ENCODE peak calls at places on chromosomes 4 and X, in seven cellular contexts. One of them, this sample, is unnamed.

GRCh38 chr4:68490826-68491457 is 43.7 kb downstream of the TMPRSS11E start:
- DNase-seq in SK-N-SH: no peak
- DNase-seq in K562: no peak
- DNase-seq in H1: no peak
- DNase-seq in HepG2: no peak
- DNase-seq in HCT116: no peak
- DNase-seq in GM12878: no peak
- DNase-seq in this sample: no peak

GRCh38 chr4:153873741-153874140 is 84.9 kb upstream of the SFRP2 start:
- DNase-seq in SK-N-SH: no peak
- DNase-seq in K562: no peak
- DNase-seq in H1: no peak
- DNase-seq in HepG2: no peak
- DNase-seq in HCT116: no peak
- DNase-seq in GM12878: no peak
- DNase-seq in this sample: no peak

GRCh38 chr4:6905501-6905900 is 4.1 kb upstream of the TBC1D14 start:
- DNase-seq in SK-N-SH: no peak
- DNase-seq in K562: no peak
- DNase-seq in H1: no peak
- DNase-seq in HepG2: no peak
- DNase-seq in HCT116: no peak
- DNase-seq in GM12878: no peak
- DNase-seq in this sample: no peak

GRCh38 chr4:149784018-149784417 is 31.6 kb downstream of the IQCM start:
- DNase-seq in SK-N-SH: no peak
- DNase-seq in K562: no peak
- DNase-seq in H1: no peak
- DNase-seq in HepG2: no peak
- DNase-seq in HCT116: no peak
- DNase-seq in GM12878: no peak
- DNase-seq in this sample: no peak

GRCh38 chrX:28058906-28059305 is 77.7 kb upstream of the DCAF8L1 start:
- DNase-seq in SK-N-SH: no peak
- DNase-seq in K562: no peak
- DNase-seq in H1: no peak
- DNase-seq in HepG2: no peak
- DNase-seq in HCT116: no peak
- DNase-seq in GM12878: no peak
- DNase-seq in this sample: no peak

GRCh38 chrX:131783555-131784338 is 239.4 kb upstream of the STK26 start:
- DNase-seq in SK-N-SH: no peak
- DNase-seq in K562: no peak
- DNase-seq in H1: no peak
- DNase-seq in HepG2: no peak
- DNase-seq in HCT116: no peak
- DNase-seq in GM12878: peak; percentile 90
- DNase-seq in this sample: peak; percentile 93

GRCh38 chr4:123007679-123008078 is 85.3 kb upstream of the NUDT6 start:
- DNase-seq in SK-N-SH: no peak
- DNase-seq in K562: no peak
- DNase-seq in H1: no peak
- DNase-seq in HepG2: no peak
- DNase-seq in HCT116: no peak
- DNase-seq in GM12878: no peak
- DNase-seq in this sample: no peak

GRCh38 chr4:8546766-8547107 is 33.5 kb upstream of the GPR78 start:
- DNase-seq in SK-N-SH: no peak
- DNase-seq in K562: no peak
- DNase-seq in H1: no peak
- DNase-seq in HepG2: no peak
- DNase-seq in HCT116: no peak
- DNase-seq in GM12878: no peak
- DNase-seq in this sample: no peak

GRCh38 chr4:89599026-89599425 is 237.9 kb downstream of the SNCA start:
- DNase-seq in SK-N-SH: no peak
- DNase-seq in K562: no peak
- DNase-seq in H1: no peak
- DNase-seq in HepG2: no peak
- DNase-seq in HCT116: no peak
- DNase-seq in GM12878: no peak
- DNase-seq in this sample: no peak

DNA sequence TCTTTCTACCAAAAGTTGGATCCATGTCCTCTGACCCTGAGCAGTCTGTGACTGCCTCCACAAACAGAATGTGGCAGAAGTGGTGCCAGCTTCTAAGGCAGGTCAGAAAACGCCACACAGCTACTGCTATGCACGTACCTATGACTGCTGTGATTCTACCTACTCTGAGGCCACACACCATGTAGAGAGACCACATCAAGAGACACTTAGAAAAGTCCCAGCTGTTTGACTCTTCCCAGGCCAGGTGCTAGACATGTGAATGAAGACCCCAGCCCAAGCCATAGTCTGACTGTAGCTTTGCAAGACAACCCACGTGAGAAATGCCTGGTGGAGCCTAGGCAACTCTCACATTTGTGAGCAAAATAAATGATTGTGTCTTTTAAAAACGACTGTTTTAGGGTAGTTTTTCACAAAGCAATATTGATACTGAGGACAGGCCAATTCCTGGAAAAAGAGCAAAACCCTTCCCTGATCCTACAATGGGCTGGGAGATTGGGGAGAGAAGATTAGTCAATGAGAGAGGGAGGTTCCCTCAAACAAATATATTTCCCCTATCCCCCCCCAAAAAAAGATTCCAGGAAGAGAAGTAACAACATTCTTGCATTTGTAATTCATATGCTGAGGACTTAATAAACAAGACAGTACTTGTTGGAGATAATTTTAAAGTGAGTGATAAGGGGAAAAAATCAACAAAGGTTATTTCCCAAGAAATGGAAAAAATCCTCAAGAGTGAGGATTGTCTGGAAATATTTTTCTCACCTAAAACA is 33.3 kb downstream of the FRYL start:
- DNase-seq in SK-N-SH: no peak
- DNase-seq in K562: no peak
- DNase-seq in H1: no peak
- DNase-seq in HepG2: no peak
- DNase-seq in HCT116: no peak
- DNase-seq in GM12878: no peak
- DNase-seq in this sample: no peak
- TF ChIP-seq JUND in SK-N-SH: no peak
- TF ChIP-seq JUND in K562: no peak
- TF ChIP-seq JUND in H1: no peak
- TF ChIP-seq JUND in HepG2: no peak
- TF ChIP-seq JUND in HCT116: no peak
- TF ChIP-seq JUND in GM12878: no peak
- TF ChIP-seq JUND in this sample: no peak

GRCh38 chr4:156113138-156113537 is 159.5 kb upstream of the CTSO start:
- DNase-seq in SK-N-SH: no peak
- DNase-seq in K562: no peak
- DNase-seq in H1: no peak
- DNase-seq in HepG2: no peak
- DNase-seq in HCT116: no peak
- DNase-seq in GM12878: no peak
- DNase-seq in this sample: no peak

GRCh38 chr4:156118821-156119220 is 165.2 kb upstream of the CTSO start:
- DNase-seq in SK-N-SH: no peak
- DNase-seq in K562: no peak
- DNase-seq in H1: no peak
- DNase-seq in HepG2: no peak
- DNase-seq in HCT116: no peak
- DNase-seq in GM12878: no peak
- DNase-seq in this sample: no peak
- TF ChIP-seq JUND in SK-N-SH: no peak
- TF ChIP-seq JUND in K562: no peak
- TF ChIP-seq JUND in H1: no peak
- TF ChIP-seq JUND in HepG2: no peak
- TF ChIP-seq JUND in HCT116: no peak
- TF ChIP-seq JUND in GM12878: no peak
- TF ChIP-seq JUND in this sample: no peak

GRCh38 chr4:113157086-113157857 is 107.8 kb downstream of the ANK2 start:
- DNase-seq in SK-N-SH: no peak
- DNase-seq in K562: no peak
- DNase-seq in H1: no peak
- DNase-seq in HepG2: no peak
- DNase-seq in HCT116: no peak
- DNase-seq in GM12878: no peak
- DNase-seq in this sample: no peak

GRCh38 chr4:113160548-113160947 is 111.1 kb downstream of the ANK2 start:
- DNase-seq in SK-N-SH: no peak
- DNase-seq in K562: no peak
- DNase-seq in H1: no peak
- DNase-seq in HepG2: no peak
- DNase-seq in HCT116: no peak
- DNase-seq in GM12878: no peak
- DNase-seq in this sample: no peak

GRCh38 chr4:113159901-113160545 is 110.6 kb downstream of the ANK2 start:
- DNase-seq in SK-N-SH: no peak
- DNase-seq in K562: no peak
- DNase-seq in H1: no peak
- DNase-seq in HepG2: no peak
- DNase-seq in HCT116: no peak
- DNase-seq in GM12878: no peak
- DNase-seq in this sample: no peak

DNA sequence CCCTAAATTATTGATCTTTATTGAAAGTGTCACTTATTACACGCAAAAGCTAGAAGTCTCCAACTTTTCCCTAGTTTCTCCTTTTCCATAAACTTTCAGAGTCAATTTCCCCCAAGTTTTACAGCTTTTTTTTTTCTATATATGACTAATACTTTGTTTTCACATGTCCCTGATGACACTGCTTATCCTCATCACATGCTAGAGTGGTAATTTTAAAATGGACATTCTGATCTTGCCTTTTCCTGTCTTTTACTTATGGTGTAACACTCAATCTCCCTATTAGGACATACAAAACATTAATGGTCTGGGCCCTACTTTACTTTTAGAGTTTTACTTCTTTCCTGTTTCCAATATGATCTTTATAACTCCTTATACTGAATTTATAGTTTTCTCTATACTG is 112.6 kb downstream of the ANK2 start:
- DNase-seq in SK-N-SH: no peak
- DNase-seq in K562: no peak
- DNase-seq in H1: no peak
- DNase-seq in HepG2: no peak
- DNase-seq in HCT116: no peak
- DNase-seq in GM12878: no peak
- DNase-seq in this sample: no peak
- TF ChIP-seq JUND in SK-N-SH: no peak
- TF ChIP-seq JUND in K562: no peak
- TF ChIP-seq JUND in H1: no peak
- TF ChIP-seq JUND in HepG2: no peak
- TF ChIP-seq JUND in HCT116: no peak
- TF ChIP-seq JUND in GM12878: no peak
- TF ChIP-seq JUND in this sample: no peak

DNA sequence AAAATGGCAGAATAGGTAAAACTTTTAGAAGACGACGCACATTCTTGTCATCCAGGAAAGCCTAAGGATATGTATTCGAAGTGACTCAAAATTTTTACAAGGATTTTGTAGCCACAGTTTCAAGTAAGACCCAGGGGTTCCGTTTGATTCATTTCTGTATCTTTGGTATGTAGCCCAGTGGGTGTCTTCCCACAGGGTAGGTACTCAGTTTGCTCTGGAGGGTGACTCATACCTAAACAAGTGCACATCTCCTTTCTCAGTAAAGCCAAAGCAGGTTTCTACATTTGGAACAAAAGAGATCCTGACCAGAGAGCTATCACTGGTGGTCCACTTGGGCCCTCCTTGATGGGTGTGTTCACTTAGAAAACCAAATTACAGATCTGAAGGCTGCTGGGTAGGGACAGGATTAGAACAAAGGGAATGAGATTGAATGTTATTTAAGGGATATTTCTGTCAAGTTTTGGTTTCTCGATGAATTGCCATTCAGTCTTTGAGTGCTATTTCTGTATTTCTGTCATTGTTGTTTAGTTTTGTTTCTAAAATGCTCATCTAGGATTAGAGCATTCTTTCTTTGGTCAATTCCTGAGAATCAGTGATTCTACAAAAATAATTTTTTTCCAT is 56.1 kb downstream of the PLS3 start:
- DNase-seq in SK-N-SH: peak; percentile 3
- DNase-seq in K562: no peak
- DNase-seq in H1: peak; percentile 5
- DNase-seq in HepG2: no peak
- DNase-seq in HCT116: peak; percentile 66
- DNase-seq in GM12878: peak; percentile 58
- DNase-seq in this sample: no peak
- TF ChIP-seq JUND in SK-N-SH: peak; percentile 59
- TF ChIP-seq JUND in K562: no peak
- TF ChIP-seq JUND in H1: peak; percentile 45
- TF ChIP-seq JUND in HepG2: no peak
- TF ChIP-seq JUND in HCT116: peak; percentile 49
- TF ChIP-seq JUND in GM12878: peak; percentile 69
- TF ChIP-seq JUND in this sample: no peak

DNA sequence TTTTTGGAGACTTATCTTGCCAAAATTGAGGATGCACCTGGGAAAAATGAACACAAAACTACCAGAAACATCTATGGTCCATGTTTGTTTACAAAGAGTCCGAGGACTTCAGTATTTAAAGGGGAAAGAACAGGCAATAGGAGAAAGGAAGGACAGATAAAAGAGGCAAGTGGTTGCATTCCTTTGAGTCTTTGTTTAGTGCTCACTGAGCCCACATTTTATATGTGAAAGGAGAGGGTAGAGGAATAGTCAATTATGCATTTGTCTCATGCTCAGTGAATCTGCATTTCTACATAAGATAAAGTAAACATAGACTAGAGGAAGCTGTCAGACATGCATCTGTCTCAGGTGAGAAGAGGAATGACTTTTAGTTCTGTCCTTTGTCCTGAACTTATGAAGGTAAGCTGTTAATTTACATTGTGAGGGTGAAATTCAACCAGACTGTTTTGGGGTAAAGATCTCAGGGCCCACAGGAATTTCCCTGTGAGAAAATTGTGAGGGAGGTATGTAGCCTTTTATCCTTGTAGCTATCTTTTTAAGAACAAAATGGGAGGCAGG is 4.5 kb downstream of the DMP1 start:
- DNase-seq in SK-N-SH: no peak
- DNase-seq in K562: no peak
- DNase-seq in H1: no peak
- DNase-seq in HepG2: no peak
- DNase-seq in HCT116: no peak
- DNase-seq in GM12878: no peak
- DNase-seq in this sample: peak; percentile 10
- TF ChIP-seq JUND in SK-N-SH: no peak
- TF ChIP-seq JUND in K562: no peak
- TF ChIP-seq JUND in H1: no peak
- TF ChIP-seq JUND in HepG2: no peak
- TF ChIP-seq JUND in HCT116: no peak
- TF ChIP-seq JUND in GM12878: no peak
- TF ChIP-seq JUND in this sample: no peak